ENCODE peak calls at places on chromosomes 6 and 20, in ten cellular contexts. C, L, V, X, O, I, S, E, H and Z are unnamed samples.

GRCh38 chr6:4560225-4561077 is 215.8 kb upstream of the CDYL start:
- DNase-seq in C (no peak), L (no peak), V (no peak), X (no peak), O (no peak), I (no peak), S (no peak), E (no peak), H (no peak), Z (no peak)

GRCh38 chr20:5652626-5653573 is 97.3 kb upstream of the SHLD1 start:
- DNase-seq in C (no peak), L (peak), V (no peak), X (peak), O (no peak), I (no peak), S (peak), E (no peak), H (no peak), Z (peak)

GRCh38 chr20:63854766-63855362 is 6.4 kb upstream of the ABHD16B start:
- DNase-seq in C (peak), L (no peak), V (no peak), X (no peak), O (no peak), I (no peak), S (no peak), E (no peak), H (no peak), Z (no peak)

GRCh38 chr6:100435299-100435698 is 29.4 kb downstream of the SIM1 start:
- DNase-seq in C (no peak), L (no peak), V (no peak), X (peak), O (no peak), I (no peak), S (peak), E (no peak), H (no peak), Z (peak)

GRCh38 chr6:48109902-48110301 is 1.1 kb downstream of the PTCHD4 start:
- DNase-seq in C (no peak), L (no peak), V (no peak), X (no peak), O (no peak), I (no peak), S (no peak), E (no peak), H (no peak), Z (no peak)

GRCh38 chr6:106614592-106615301 is 14.6 kb downstream of the RTN4IP1 start:
- DNase-seq in C (no peak), L (no peak), V (no peak), X (no peak), O (no peak), I (no peak), S (no peak), E (no peak), H (no peak), Z (no peak)

GRCh38 chr20:61886721-61887658 is 178.7 kb downstream of the TAF4 start:
- DNase-seq in C (peak), L (peak), V (peak), X (peak), O (peak), I (peak), S (peak), E (peak), H (peak), Z (peak)

GRCh38 chr6:106165885-106166485 is 79.8 kb downstream of the PRDM1 start:
- DNase-seq in C (no peak), L (no peak), V (no peak), X (no peak), O (peak), I (no peak), S (no peak), E (no peak), H (no peak), Z (no peak)

GRCh38 chr6:169240591-169241390 is 12.9 kb downstream of the THBS2 start:
- DNase-seq in C (no peak), L (no peak), V (no peak), X (no peak), O (no peak), I (no peak), S (no peak), E (no peak), H (no peak), Z (no peak)

GRCh38 chr20:48624315-48625020 is 203.3 kb downstream of the PREX1 start:
- DNase-seq in C (no peak), L (no peak), V (peak), X (no peak), O (no peak), I (no peak), S (no peak), E (no peak), H (no peak), Z (no peak)
- TF ChIP-seq CTCF in C (peak), L (no peak), V (no peak), X (no peak), O (no peak), I (no peak), S (no peak), E (no peak), H (no peak), Z (no peak)

GRCh38 chr6:34145161-34146020 is 496 bp downstream of the GRM4 start:
- DNase-seq in C (peak), L (peak), V (peak), X (peak), O (no peak), I (peak), S (no peak), E (peak), H (peak), Z (peak)
- TF ChIP-seq CTCF in C (no peak), L (no peak), V (no peak), X (no peak), O (no peak), I (no peak), S (no peak), E (no peak), H (no peak), Z (no peak)

DNA sequence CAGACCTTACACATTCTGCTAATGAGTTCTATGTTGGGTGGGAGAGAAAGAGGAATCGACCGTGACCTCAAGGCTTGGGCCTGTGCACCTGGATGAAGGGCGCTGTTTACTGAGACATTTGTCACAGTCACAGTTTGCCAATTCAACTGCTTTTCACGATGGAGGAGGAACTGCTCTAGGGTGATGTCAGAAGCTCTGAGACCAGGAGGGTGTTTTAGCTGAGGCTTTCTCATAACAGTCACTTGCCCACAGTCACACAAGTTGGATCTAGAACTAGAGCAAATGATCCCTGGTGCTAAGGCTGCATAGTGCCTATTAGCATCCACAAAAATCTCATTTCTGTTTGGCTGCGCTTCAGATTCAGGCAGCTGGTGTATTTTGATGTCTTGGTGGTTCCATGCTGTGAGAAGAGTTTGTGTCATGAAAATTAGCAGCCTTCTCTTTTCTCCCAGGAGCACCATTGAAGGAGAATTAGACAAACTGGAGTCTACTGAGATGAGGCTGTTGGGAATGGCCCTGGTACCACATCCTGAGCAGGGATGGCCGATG is 83.3 kb upstream of the TGM3 start:
- DNase-seq in C (no peak), L (no peak), V (no peak), X (no peak), O (no peak), I (no peak), S (no peak), E (no peak), H (no peak), Z (no peak)
- TF ChIP-seq CTCF in C (no peak), L (no peak), V (no peak), X (no peak), O (no peak), I (no peak), S (no peak), E (no peak), H (no peak), Z (no peak)

GRCh38 chr6:26020291-26020982 is 57.8 kb downstream of the TRIM38 start:
- DNase-seq in C (peak), L (peak), V (peak), X (peak), O (peak), I (peak), S (peak), E (peak), H (peak), Z (peak)

GRCh38 chr6:26022737-26023136 is 60.1 kb downstream of the TRIM38 start:
- DNase-seq in C (no peak), L (no peak), V (no peak), X (no peak), O (no peak), I (no peak), S (no peak), E (no peak), H (no peak), Z (no peak)

GRCh38 chr6:26022166-26022510 is 59.5 kb downstream of the TRIM38 start:
- DNase-seq in C (peak), L (peak), V (no peak), X (peak), O (peak), I (peak), S (peak), E (peak), H (peak), Z (no peak)

GRCh38 chr6:26020983-26021349 is 58.4 kb downstream of the TRIM38 start:
- DNase-seq in C (peak), L (peak), V (peak), X (peak), O (no peak), I (no peak), S (no peak), E (peak), H (peak), Z (peak)

DNA sequence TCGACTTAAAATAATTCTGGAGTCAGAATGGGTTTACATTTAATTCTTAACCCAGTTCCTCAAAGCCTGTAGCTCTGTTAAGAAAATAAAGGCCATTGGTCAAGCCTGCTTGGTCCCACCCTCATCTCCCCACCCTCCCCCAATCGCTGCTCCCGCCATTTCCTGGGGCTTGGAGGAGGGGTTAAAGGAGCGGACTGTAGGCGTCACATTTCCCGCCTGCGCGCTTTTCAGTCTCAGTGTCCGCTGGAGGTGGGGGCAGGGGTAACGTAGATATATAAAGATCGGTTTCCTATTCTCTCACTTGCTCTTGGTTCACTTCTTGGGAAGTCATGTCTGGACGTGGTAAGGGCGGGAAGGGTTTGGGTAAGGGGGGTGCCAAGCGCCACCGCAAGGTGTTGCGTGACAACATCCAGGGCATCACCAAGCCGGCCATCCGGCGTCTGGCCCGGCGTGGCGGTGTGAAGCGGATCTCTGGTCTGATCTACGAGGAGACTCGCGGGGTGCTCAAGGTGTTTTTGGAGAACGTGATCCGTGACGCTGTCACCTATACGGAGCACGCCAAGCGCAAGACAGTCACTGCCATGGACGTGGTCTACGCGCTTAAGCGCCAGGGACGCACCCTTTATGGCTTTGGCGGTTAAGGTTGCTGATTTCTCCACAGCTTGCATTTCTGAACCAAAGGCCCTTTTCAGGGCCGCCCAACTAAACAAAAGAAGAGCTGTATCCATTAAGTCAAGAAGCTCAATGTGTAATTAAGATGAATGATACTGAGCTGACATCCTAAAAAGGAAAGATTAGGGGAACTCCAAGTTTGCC is 59.0 kb downstream of the TRIM38 start:
- DNase-seq in C (peak), L (peak), V (peak), X (peak), O (peak), I (peak), S (peak), E (peak), H (peak), Z (peak)
- TF ChIP-seq CTCF in C (no peak), L (no peak), V (no peak), X (no peak), O (no peak), I (no peak), S (no peak), E (no peak), H (no peak), Z (no peak)